ENCODE peak calls at places on chromosomes 13 and 19, in eight cellular contexts. V is fibroblast of mammary gland; L is NCI-H2029; T is substantia nigra; X is stimulated activated naive B cell treated with anti-CD40 and anti-IgM and Interleukin-4, amounts not matched to agents 10 μg/mL and 1 μg/mL and 100 μg/mL, for 72 hours; G is GM03348; U is H7; H is stimulated activated naive CD8-positive, alpha-beta T cell treated with anti-CD3 and anti-CD28 coated beads, Interleukin-15, Interleukin-2, amounts not matched to agents 100 U/mL and 50 U/mL, for 24 hours. F is an unnamed sample.
A peak's percentile ranks its signal among the peaks of the same experiment; 100 is the strongest.

GRCh38 chr13:98658131-98658530 is 81.2 kb upstream of the STK24 start:
- DNase-seq in V (peak; percentile 34), L (no peak), T (no peak), X (no peak), G (peak; percentile 69), U (no peak), H (no peak), F (no peak)

GRCh38 chr13:38670627-38671026 is 16.2 kb upstream of the FREM2 start:
- DNase-seq in V (peak; percentile 29), L (no peak), T (no peak), X (no peak), G (peak; percentile 11), U (no peak), H (no peak), F (no peak)

GRCh38 chr19:17357724-17358123 is 19.4 kb downstream of the PLVAP start:
- DNase-seq in V (no peak), L (peak; percentile 63), T (no peak), X (no peak), G (no peak), U (peak; percentile 30), H (no peak), F (no peak)

GRCh38 chr13:42893346-42893745 is 98.7 kb downstream of the EPSTI1 start:
- DNase-seq in V (peak; percentile 96), L (no peak), T (no peak), X (no peak), G (peak; percentile 59), U (no peak), H (no peak), F (no peak)

GRCh38 chr13:29494520-29494919 is 101.0 kb downstream of the SLC7A1 start:
- DNase-seq in V (no peak), L (no peak), T (no peak), X (no peak), G (no peak), U (no peak), H (no peak), F (no peak)

GRCh38 chr19:42285988-42286348 is 16.0 kb upstream of the PRR19 start:
- DNase-seq in V (no peak), L (no peak), T (no peak), X (no peak), G (no peak), U (no peak), H (no peak), F (no peak)

GRCh38 chr19:3375221-3376088 is 9.1 kb downstream of the NFIC start:
- DNase-seq in V (peak; percentile 82), L (no peak), T (peak; percentile 84), X (no peak), G (peak; percentile 64), U (peak; percentile 58), H (no peak), F (peak; percentile 85)

GRCh38 chr13:113110852-113111315 is 5.3 kb downstream of the F7 start:
- DNase-seq in V (no peak), L (no peak), T (no peak), X (no peak), G (no peak), U (peak; percentile 62), H (peak; percentile 9), F (no peak)

F was measured in midbrain.